ENCODE peak calls at places on chromosomes 12 and 14, in four cellular contexts. O is skeletal muscle cell; A is activated T-helper 9 cell treated with anti-CD3 and anti-CD28 coated beads, Interleukin-2, amount 50 U/mL, for 16 hours; J is left ventricle myocardium inferior. C is an unnamed sample.

GRCh38 chr12:98369601-98370000 is 145.8 kb upstream of the TMPO start:
- DNase-seq in O (no peak), J (no peak), A (no peak), C (no peak)

GRCh38 chr14:105617201-105617777 is 90.9 kb downstream of the TMEM121 start:
- DNase-seq in A (no peak), O (no peak), J (no peak), C (no peak)

GRCh38 chr14:102749833-102750775 is 27.1 kb upstream of the TRAF3 start:
- DNase-seq in J (no peak), A (no peak), O (no peak), C (no peak)

GRCh38 chr12:66804555-66804954 is 125.7 kb upstream of the GRIP1 start:
- DNase-seq in O (no peak), A (no peak), J (no peak), C (no peak)

GRCh38 chr12:113422929-113423669 is 919 bp downstream of the SDSL start:
- DNase-seq in O (no peak), A (no peak), J (no peak), C (no peak)

GRCh38 chr14:38143651-38144505 is 63.8 kb upstream of the SSTR1 start:
- DNase-seq in J (no peak), O (peak), A (no peak), C (peak)

GRCh38 chr12:27081668-27082091 is 698 bp downstream of the C12orf71 start:
- DNase-seq in A (no peak), J (no peak), O (no peak), C (no peak)

GRCh38 chr12:122999986-123000420 is 19.5 kb downstream of the ARL6IP4 start:
- DNase-seq in O (no peak), A (no peak), J (no peak), C (no peak)

GRCh38 chr12:105933671-105934665 is 204.8 kb downstream of the NUAK1 start:
- DNase-seq in J (no peak), A (no peak), O (peak), C (peak)

GRCh38 chr12:115199831-115200230 is 515.9 kb upstream of the TBX3 start:
- DNase-seq in A (no peak), J (no peak), O (peak), C (peak)

GRCh38 chr12:103908246-103908541 is 22.0 kb upstream of the HSP90B1 start:
- DNase-seq in O (no peak), J (no peak), A (no peak), C (no peak)